ENCODE peak calls at places on chromosomes 11 and 22, in six cellular contexts. H is HFF-Myc, E is mucosa of descending colon, R is heart left ventricle, C is aorta, D is adipocyte. V is an unnamed sample.

GRCh38 chr11:118263694-118264567 is at the start of gene MPZL2:
- DNase-seq in E (peak), H (no peak), D (no peak), C (no peak), R (peak), V (peak)

GRCh38 chr11:18668131-18668530 is 30.4 kb upstream of the TMEM86A start:
- DNase-seq in R (no peak), E (no peak), H (no peak), D (no peak), C (no peak), V (no peak)

GRCh38 chr22:37201066-37201820 is 11.0 kb downstream of the SSTR3 start:
- DNase-seq in R (no peak), H (no peak), E (peak), C (peak), D (no peak), V (no peak)

GRCh38 chr11:1735271-1735670 is 15.1 kb downstream of the IFITM10 start:
- DNase-seq in D (no peak), E (no peak), R (no peak), H (no peak), C (peak), V (no peak)

GRCh38 chr11:123799438-123799837 is 6.7 kb downstream of the OR6M1 start:
- DNase-seq in R (no peak), E (no peak), H (no peak), D (no peak), C (no peak), V (no peak)

GRCh38 chr22:37420656-37421467 is 6.4 kb downstream of the ELFN2 start:
- DNase-seq in H (no peak), D (no peak), C (no peak), R (no peak), E (no peak), V (peak)

GRCh38 chr22:30855677-30856518 is 112.7 kb downstream of the MORC2 start:
- DNase-seq in H (no peak), E (no peak), C (no peak), D (no peak), R (no peak), V (no peak)

GRCh38 chr11:115676768-115677167 is 172.6 kb upstream of the CADM1 start:
- DNase-seq in E (no peak), R (no peak), H (peak), C (no peak), D (peak), V (no peak)

GRCh38 chr22:17866127-17866526 is 91.9 kb upstream of the BID start:
- DNase-seq in D (no peak), E (no peak), C (no peak), R (no peak), H (no peak), V (no peak)

GRCh38 chr11:206516-207212 is 535 bp downstream of the BET1L start:
- DNase-seq in R (no peak), D (peak), E (peak), H (no peak), C (peak), V (no peak)

GRCh38 chr11:96037267-96037990 is 113.5 kb upstream of the MTMR2 start:
- DNase-seq in H (no peak), R (no peak), D (no peak), E (no peak), C (no peak), V (peak)

GRCh38 chr22:40534379-40535188 is 101.9 kb downstream of the MRTFA start:
- DNase-seq in C (peak), E (no peak), D (peak), R (no peak), H (no peak), V (peak)

GRCh38 chr11:86091086-86091485 is 22.2 kb upstream of the PICALM start:
- DNase-seq in R (no peak), D (no peak), H (no peak), E (no peak), C (no peak), V (no peak)

GRCh38 chr22:49402169-49402568 is 425.5 kb downstream of the BRD1 start:
- DNase-seq in E (no peak), D (no peak), C (peak), R (no peak), H (no peak), V (no peak)

GRCh38 chr22:33544707-33545106 is 375.6 kb downstream of the LARGE1 start:
- DNase-seq in D (no peak), E (no peak), R (no peak), H (peak), C (no peak), V (no peak)

GRCh38 chr22:48890693-48891554 is 936.7 kb downstream of the BRD1 start:
- DNase-seq in E (no peak), C (peak), R (no peak), D (no peak), H (no peak), V (no peak)

GRCh38 chr11:62542750-62543567 is 3.6 kb downstream of the AHNAK start:
- DNase-seq in E (peak), C (peak), H (peak), D (peak), R (peak), V (peak)

GRCh38 chr22:18032455-18033101 is 8.2 kb upstream of the MICAL3 start:
- DNase-seq in C (no peak), E (no peak), R (no peak), D (peak), H (peak), V (peak)

GRCh38 chr11:7576671-7577225 is 62.9 kb downstream of the PPFIBP2 start:
- DNase-seq in H (no peak), R (peak), E (no peak), C (no peak), D (peak), V (no peak)

GRCh38 chr11:102647430-102647829 is 22.3 kb upstream of the MMP20 start:
- DNase-seq in C (no peak), E (no peak), D (no peak), R (no peak), H (no peak), V (no peak)

GRCh38 chr11:57434640-57435546 is 8.0 kb upstream of the SLC43A3 start:
- DNase-seq in E (no peak), C (no peak), D (peak), H (no peak), R (no peak), V (peak)

GRCh38 chr11:35619030-35619753 is 932 bp downstream of the FJX1 start:
- DNase-seq in R (peak), C (peak), H (no peak), E (peak), D (peak), V (peak)

GRCh38 chr22:25013634-25014033 is 61.1 kb downstream of the KIAA1671 start:
- DNase-seq in R (peak), C (no peak), H (no peak), D (no peak), E (peak), V (peak)

GRCh38 chr22:44139773-44140172 is 41.0 kb upstream of the PARVG start:
- DNase-seq in R (no peak), D (no peak), H (no peak), E (no peak), C (peak), V (no peak)

GRCh38 chr11:7490054-7490453 is 4.7 kb downstream of the OLFML1 start:
- DNase-seq in R (no peak), E (no peak), D (peak), H (no peak), C (no peak), V (peak)

GRCh38 chr22:19846620-19847344 is 7.9 kb downstream of the GNB1L start:
- DNase-seq in H (no peak), D (no peak), R (no peak), E (no peak), C (no peak), V (no peak)

GRCh38 chr11:64613648-64614047 is 22.6 kb downstream of the SLC22A12 start:
- DNase-seq in R (no peak), C (no peak), E (no peak), H (no peak), D (no peak), V (no peak)

GRCh38 chr11:14645247-14645912 is 1.8 kb downstream of the PDE3B start:
- DNase-seq in R (no peak), E (no peak), D (peak), C (no peak), H (no peak), V (peak)

GRCh38 chr11:75431533-75432525 is 1.2 kb downstream of the KLHL35 start:
- DNase-seq in C (peak), H (no peak), R (no peak), E (peak), D (no peak), V (no peak)

GRCh38 chr11:75434051-75434450 is 1.0 kb upstream of the KLHL35 start:
- DNase-seq in C (peak), R (no peak), E (peak), H (no peak), D (no peak), V (no peak)

GRCh38 chr11:75433443-75433842 is 440 bp upstream of the KLHL35 start:
- DNase-seq in D (no peak), C (peak), E (peak), H (no peak), R (no peak), V (no peak)

GRCh38 chr11:75430692-75431532 is 2.1 kb downstream of the KLHL35 start:
- DNase-seq in C (peak), D (no peak), H (no peak), R (no peak), E (peak), V (no peak)

GRCh38 chr11:75432911-75433321 is at the start of gene KLHL35:
- DNase-seq in D (no peak), R (no peak), E (peak), H (no peak), C (peak), V (no peak)
- H3K4me3 ChIP-seq in D (no peak), R (no peak), E (no peak), H (no peak), C (no peak), V (no peak)

GRCh38 chr22:46749682-46750529 is 11.9 kb upstream of the CERK start:
- DNase-seq in E (peak), H (no peak), D (no peak), C (no peak), R (no peak), V (no peak)

GRCh38 chr22:46750861-46751260 is 11.6 kb upstream of the TBC1D22A start:
- DNase-seq in R (peak), E (peak), H (no peak), C (no peak), D (no peak), V (no peak)

GRCh38 chr22:46752286-46752685 is 10.2 kb upstream of the TBC1D22A start:
- DNase-seq in C (no peak), D (no peak), E (peak), H (no peak), R (no peak), V (no peak)

GRCh38 chr22:46748948-46749681 is 11.1 kb upstream of the CERK start:
- DNase-seq in H (no peak), R (peak), C (no peak), D (no peak), E (peak), V (peak)

GRCh38 chr22:46750530-46750800 is 12.0 kb upstream of the TBC1D22A start:
- DNase-seq in H (no peak), C (no peak), D (no peak), E (peak), R (peak), V (no peak)
- H3K4me3 ChIP-seq in H (no peak), C (no peak), D (no peak), E (no peak), R (no peak), V (no peak)

DNA sequence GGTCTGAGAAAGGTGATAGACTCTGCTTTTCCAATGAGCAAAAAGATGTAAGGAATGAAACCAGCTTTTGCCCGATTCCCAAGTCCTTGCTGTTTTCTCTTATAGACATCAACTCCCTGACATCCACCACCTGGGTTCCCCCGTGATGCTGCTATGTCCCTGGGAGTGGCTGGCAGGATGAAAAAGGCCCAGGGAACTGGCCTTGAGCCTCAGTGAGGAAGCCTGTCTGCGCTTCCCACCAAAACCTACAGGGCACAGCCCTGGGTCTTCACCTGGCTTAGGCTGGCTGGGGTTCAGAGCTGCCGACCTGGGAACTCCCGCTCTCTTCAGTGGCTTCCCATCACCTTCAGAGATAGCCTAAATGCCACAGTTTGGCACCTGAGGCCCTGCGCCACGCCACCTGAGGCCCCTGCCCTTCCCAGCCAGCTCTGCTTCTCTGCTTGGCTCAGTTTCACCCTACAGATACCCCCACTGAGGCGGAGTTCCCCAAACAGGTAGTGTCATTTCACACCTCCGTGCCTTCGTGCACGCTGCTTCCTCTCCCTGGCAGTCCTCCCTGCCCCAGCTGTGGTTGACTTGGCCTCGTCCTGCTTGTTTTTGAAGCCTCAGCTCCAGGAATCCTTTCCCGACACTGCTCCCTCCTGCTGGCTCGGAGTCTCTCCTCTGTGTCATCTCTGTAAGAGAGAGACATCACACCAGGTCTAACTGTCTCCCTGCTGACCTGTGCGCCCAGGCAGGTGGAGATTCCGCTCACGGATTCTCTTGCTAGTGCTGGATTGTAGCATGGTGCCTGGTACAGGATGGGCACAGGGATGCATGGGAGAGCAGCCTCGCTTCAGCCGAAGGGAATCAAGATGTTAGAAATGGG is 10.7 kb downstream of the SLC37A2 start:
- DNase-seq in D (no peak), H (no peak), C (no peak), E (no peak), R (no peak), V (no peak)
- H3K4me3 ChIP-seq in D (no peak), H (no peak), C (no peak), E (no peak), R (no peak), V (no peak)

GRCh38 chr22:36166518-36167220 is 6.1 kb upstream of the APOL3 start:
- DNase-seq in R (no peak), C (no peak), E (no peak), H (no peak), D (no peak), V (no peak)
- H3K4me3 ChIP-seq in R (no peak), C (no peak), E (no peak), H (no peak), D (no peak), V (no peak)

DNA sequence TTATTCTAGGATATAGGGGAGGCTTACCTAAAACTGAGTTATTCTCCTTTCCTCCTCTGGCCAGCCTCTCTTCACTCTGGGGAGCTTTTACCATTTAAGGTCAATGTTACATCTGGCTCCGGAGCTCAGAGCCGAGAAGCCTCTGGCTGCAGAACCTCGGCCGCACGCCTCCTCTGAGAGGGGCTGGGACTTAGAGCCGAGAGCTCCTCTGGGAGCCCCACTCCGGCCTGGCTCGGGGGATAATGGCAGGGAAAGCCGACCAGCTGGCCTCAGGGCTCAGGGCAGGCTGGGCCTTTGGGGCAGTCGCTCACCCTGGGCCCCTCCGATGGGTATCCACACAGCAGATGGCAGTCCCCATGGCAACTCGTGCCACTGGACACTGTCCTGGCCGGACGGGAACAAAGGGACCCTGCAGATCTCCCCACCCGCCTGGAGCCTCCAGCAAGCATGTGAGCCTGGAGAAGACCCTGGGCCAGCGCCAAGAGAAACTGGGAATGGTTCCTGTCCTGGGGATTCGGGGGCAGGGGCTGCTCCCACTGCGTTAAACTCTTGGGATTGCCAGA is at the start of gene IRAG1:
- DNase-seq in D (peak), E (peak), H (no peak), R (peak), C (peak), V (no peak)
- H3K4me3 ChIP-seq in D (peak), E (no peak), H (peak), R (peak), C (peak), V (no peak)

DNA sequence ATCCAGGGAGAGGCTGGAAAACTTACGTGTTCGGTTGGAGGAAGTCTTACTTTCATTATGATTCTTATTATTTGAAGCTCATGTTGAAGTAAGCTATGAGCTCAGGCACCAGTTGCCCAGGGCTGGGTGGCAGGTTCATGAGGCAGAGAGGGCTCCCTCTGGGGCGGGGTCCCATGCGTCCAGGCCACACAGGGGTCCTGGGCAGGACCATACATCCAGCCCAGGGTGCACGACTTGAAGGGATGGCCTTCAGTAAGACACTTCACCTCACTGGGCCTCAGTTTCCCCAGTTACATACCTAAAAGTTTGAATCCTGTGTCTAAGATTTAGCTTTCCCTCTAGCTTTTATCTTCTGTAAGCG is 107.3 kb upstream of the B3GAT1 start:
- DNase-seq in H (no peak), E (no peak), R (no peak), D (no peak), C (peak), V (no peak)
- H3K4me3 ChIP-seq in H (no peak), E (no peak), R (no peak), D (no peak), C (no peak), V (no peak)

GRCh38 chr11:75773595-75774353 is 5.2 kb downstream of the DGAT2 start:
- DNase-seq in E (no peak), C (peak), R (no peak), D (no peak), H (no peak), V (peak)
- H3K4me3 ChIP-seq in E (no peak), C (no peak), R (no peak), D (no peak), H (no peak), V (no peak)

GRCh38 chr11:119730789-119731386 is 1.9 kb upstream of the NECTIN1 start:
- DNase-seq in E (no peak), C (no peak), H (no peak), R (no peak), D (no peak), V (no peak)
- H3K4me3 ChIP-seq in E (no peak), C (no peak), H (no peak), R (no peak), D (no peak), V (no peak)

GRCh38 chr22:38461057-38461413 is 6.0 kb upstream of the KCNJ4 start:
- DNase-seq in D (no peak), C (no peak), R (no peak), H (no peak), E (peak), V (no peak)

GRCh38 chr22:38461414-38462081 is 6.3 kb upstream of the KDELR3 start:
- DNase-seq in R (peak), D (peak), E (peak), C (peak), H (peak), V (peak)

GRCh38 chr22:38464992-38465672 is 2.8 kb upstream of the KDELR3 start:
- DNase-seq in C (no peak), R (no peak), E (no peak), D (no peak), H (no peak), V (no peak)

GRCh38 chr22:38465673-38466490 is 2.0 kb upstream of the KDELR3 start:
- DNase-seq in R (no peak), C (peak), D (no peak), H (no peak), E (no peak), V (no peak)

DNA sequence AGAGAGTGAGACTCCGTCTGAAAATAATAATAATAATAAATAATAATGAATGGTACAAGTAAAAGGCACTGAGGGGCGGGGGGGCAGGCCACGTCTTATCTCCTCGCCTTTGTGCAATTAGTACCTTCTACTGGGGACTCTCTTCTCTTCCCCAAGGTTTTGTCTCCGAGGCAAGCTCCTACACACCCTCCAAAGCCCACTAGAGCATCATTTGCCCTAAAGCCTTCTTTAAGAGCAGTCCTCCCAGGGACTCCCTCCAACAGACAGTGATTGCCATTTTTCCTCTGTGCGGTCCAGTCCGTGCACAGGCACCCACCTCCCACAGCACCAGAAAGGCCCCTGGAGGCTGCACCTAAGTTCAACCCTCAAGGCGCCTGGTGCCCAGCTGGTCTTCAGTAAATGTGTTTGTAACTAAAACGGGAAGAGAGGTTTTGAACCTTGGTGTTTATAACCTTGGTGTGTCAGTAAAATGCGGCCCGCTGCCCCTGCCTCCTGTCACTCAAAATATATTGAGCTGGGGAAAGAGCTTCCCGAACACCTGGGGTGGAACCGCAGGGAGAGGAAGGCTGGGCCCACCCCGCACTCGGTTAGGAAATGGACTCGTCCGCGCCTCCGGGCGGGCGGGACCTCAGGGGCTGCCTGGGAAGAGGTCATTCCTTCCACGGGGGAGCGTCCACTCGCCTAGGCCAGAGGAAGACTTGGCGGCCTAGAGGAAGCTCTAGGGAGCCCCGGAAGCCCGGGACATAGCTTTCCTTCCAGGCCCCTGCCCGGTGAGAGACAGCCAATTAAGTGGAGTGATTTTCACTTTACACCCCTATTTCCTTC is 4.7 kb upstream of the KDELR3 start:
- DNase-seq in E (peak), R (peak), D (no peak), C (peak), H (no peak), V (no peak)
- H3K4me3 ChIP-seq in E (no peak), R (no peak), D (no peak), C (no peak), H (no peak), V (no peak)

V was measured in bronchial epithelial cell.